ENCODE peak calls at places on chromosome 18, in nine cellular contexts. One of them, this sample, is unnamed.

GRCh38 chr18:433297-433696 is 67.2 kb downstream of the COLEC12 start:
- DNase-seq in Right ventricle myocardium superior: no peak
- DNase-seq in activated T-cell treated with anti-CD3 and anti-CD28 coated beads for 1 hour: no peak
- DNase-seq in erythroblast: no peak
- DNase-seq in nucleus accumbens: no peak
- DNase-seq in stimulated activated CD4-positive, alpha-beta T cell treated with anti-CD3 and anti-CD28 coated beads, Interleukin-12 subunit alpha, Interleukin-12 subunit beta, amount 100 ng/mL, for 24 hours: no peak
- DNase-seq in NCI-H1930: no peak
- DNase-seq in T-helper 2 cell: no peak
- DNase-seq in NCI-H1092 treated with DMSO at 0.1 percent for 48 hours: no peak
- DNase-seq in this sample: no peak

GRCh38 chr18:49723648-49724180 is 89.6 kb downstream of the ACAA2 start:
- DNase-seq in Right ventricle myocardium superior: no peak
- DNase-seq in activated T-cell treated with anti-CD3 and anti-CD28 coated beads for 1 hour: no peak
- DNase-seq in erythroblast: no peak
- DNase-seq in nucleus accumbens: no peak
- DNase-seq in stimulated activated CD4-positive, alpha-beta T cell treated with anti-CD3 and anti-CD28 coated beads, Interleukin-12 subunit alpha, Interleukin-12 subunit beta, amount 100 ng/mL, for 24 hours: no peak
- DNase-seq in NCI-H1930: no peak
- DNase-seq in T-helper 2 cell: no peak
- DNase-seq in NCI-H1092 treated with DMSO at 0.1 percent for 48 hours: no peak
- DNase-seq in this sample: no peak

GRCh38 chr18:32759768-32760167 is 13.1 kb downstream of the KLHL14 start:
- DNase-seq in Right ventricle myocardium superior: no peak
- DNase-seq in activated T-cell treated with anti-CD3 and anti-CD28 coated beads for 1 hour: no peak
- DNase-seq in erythroblast: no peak
- DNase-seq in nucleus accumbens: no peak
- DNase-seq in stimulated activated CD4-positive, alpha-beta T cell treated with anti-CD3 and anti-CD28 coated beads, Interleukin-12 subunit alpha, Interleukin-12 subunit beta, amount 100 ng/mL, for 24 hours: no peak
- DNase-seq in NCI-H1930: no peak
- DNase-seq in T-helper 2 cell: no peak
- DNase-seq in NCI-H1092 treated with DMSO at 0.1 percent for 48 hours: no peak
- DNase-seq in this sample: no peak

GRCh38 chr18:52546686-52547346 is 206.8 kb downstream of the DCC start:
- DNase-seq in Right ventricle myocardium superior: no peak
- DNase-seq in activated T-cell treated with anti-CD3 and anti-CD28 coated beads for 1 hour: no peak
- DNase-seq in erythroblast: no peak
- DNase-seq in nucleus accumbens: no peak
- DNase-seq in stimulated activated CD4-positive, alpha-beta T cell treated with anti-CD3 and anti-CD28 coated beads, Interleukin-12 subunit alpha, Interleukin-12 subunit beta, amount 100 ng/mL, for 24 hours: no peak
- DNase-seq in NCI-H1930: no peak
- DNase-seq in T-helper 2 cell: no peak
- DNase-seq in NCI-H1092 treated with DMSO at 0.1 percent for 48 hours: no peak
- DNase-seq in this sample: no peak

GRCh38 chr18:8121091-8121490 is 488.1 kb upstream of the RAB12 start:
- DNase-seq in Right ventricle myocardium superior: no peak
- DNase-seq in activated T-cell treated with anti-CD3 and anti-CD28 coated beads for 1 hour: no peak
- DNase-seq in erythroblast: no peak
- DNase-seq in nucleus accumbens: no peak
- DNase-seq in stimulated activated CD4-positive, alpha-beta T cell treated with anti-CD3 and anti-CD28 coated beads, Interleukin-12 subunit alpha, Interleukin-12 subunit beta, amount 100 ng/mL, for 24 hours: no peak
- DNase-seq in NCI-H1930: no peak
- DNase-seq in T-helper 2 cell: no peak
- DNase-seq in NCI-H1092 treated with DMSO at 0.1 percent for 48 hours: no peak
- DNase-seq in this sample: no peak

GRCh38 chr18:62001396-62001795 is 108.6 kb upstream of the RNF152 start:
- DNase-seq in Right ventricle myocardium superior: no peak
- DNase-seq in activated T-cell treated with anti-CD3 and anti-CD28 coated beads for 1 hour: no peak
- DNase-seq in erythroblast: no peak
- DNase-seq in nucleus accumbens: no peak
- DNase-seq in stimulated activated CD4-positive, alpha-beta T cell treated with anti-CD3 and anti-CD28 coated beads, Interleukin-12 subunit alpha, Interleukin-12 subunit beta, amount 100 ng/mL, for 24 hours: no peak
- DNase-seq in NCI-H1930: no peak
- DNase-seq in T-helper 2 cell: no peak
- DNase-seq in NCI-H1092 treated with DMSO at 0.1 percent for 48 hours: no peak
- DNase-seq in this sample: no peak

GRCh38 chr18:24964213-24964612 is 387.8 kb downstream of the ZNF521 start:
- DNase-seq in Right ventricle myocardium superior: no peak
- DNase-seq in activated T-cell treated with anti-CD3 and anti-CD28 coated beads for 1 hour: no peak
- DNase-seq in erythroblast: peak; percentile 50
- DNase-seq in nucleus accumbens: no peak
- DNase-seq in stimulated activated CD4-positive, alpha-beta T cell treated with anti-CD3 and anti-CD28 coated beads, Interleukin-12 subunit alpha, Interleukin-12 subunit beta, amount 100 ng/mL, for 24 hours: no peak
- DNase-seq in NCI-H1930: no peak
- DNase-seq in T-helper 2 cell: no peak
- DNase-seq in NCI-H1092 treated with DMSO at 0.1 percent for 48 hours: no peak
- DNase-seq in this sample: no peak

GRCh38 chr18:12868576-12868975 is 15.5 kb downstream of the PTPN2 start:
- DNase-seq in Right ventricle myocardium superior: no peak
- DNase-seq in activated T-cell treated with anti-CD3 and anti-CD28 coated beads for 1 hour: no peak
- DNase-seq in erythroblast: no peak
- DNase-seq in nucleus accumbens: no peak
- DNase-seq in stimulated activated CD4-positive, alpha-beta T cell treated with anti-CD3 and anti-CD28 coated beads, Interleukin-12 subunit alpha, Interleukin-12 subunit beta, amount 100 ng/mL, for 24 hours: no peak
- DNase-seq in NCI-H1930: no peak
- DNase-seq in T-helper 2 cell: no peak
- DNase-seq in NCI-H1092 treated with DMSO at 0.1 percent for 48 hours: no peak
- DNase-seq in this sample: no peak

GRCh38 chr18:36942264-36942663 is 113.3 kb downstream of the KIAA1328 start:
- DNase-seq in Right ventricle myocardium superior: no peak
- DNase-seq in activated T-cell treated with anti-CD3 and anti-CD28 coated beads for 1 hour: no peak
- DNase-seq in erythroblast: peak; percentile 80
- DNase-seq in nucleus accumbens: no peak
- DNase-seq in stimulated activated CD4-positive, alpha-beta T cell treated with anti-CD3 and anti-CD28 coated beads, Interleukin-12 subunit alpha, Interleukin-12 subunit beta, amount 100 ng/mL, for 24 hours: no peak
- DNase-seq in NCI-H1930: no peak
- DNase-seq in T-helper 2 cell: no peak
- DNase-seq in NCI-H1092 treated with DMSO at 0.1 percent for 48 hours: no peak
- DNase-seq in this sample: no peak

GRCh38 chr18:26941608-26942007 is 76.1 kb upstream of the AQP4 start:
- DNase-seq in Right ventricle myocardium superior: no peak
- DNase-seq in activated T-cell treated with anti-CD3 and anti-CD28 coated beads for 1 hour: no peak
- DNase-seq in erythroblast: no peak
- DNase-seq in nucleus accumbens: peak; percentile 6
- DNase-seq in stimulated activated CD4-positive, alpha-beta T cell treated with anti-CD3 and anti-CD28 coated beads, Interleukin-12 subunit alpha, Interleukin-12 subunit beta, amount 100 ng/mL, for 24 hours: no peak
- DNase-seq in NCI-H1930: no peak
- DNase-seq in T-helper 2 cell: no peak
- DNase-seq in NCI-H1092 treated with DMSO at 0.1 percent for 48 hours: no peak
- DNase-seq in this sample: no peak

GRCh38 chr18:50298443-50299284 is 11.2 kb upstream of the CXXC1 start:
- DNase-seq in Right ventricle myocardium superior: no peak
- DNase-seq in activated T-cell treated with anti-CD3 and anti-CD28 coated beads for 1 hour: no peak
- DNase-seq in erythroblast: no peak
- DNase-seq in nucleus accumbens: no peak
- DNase-seq in stimulated activated CD4-positive, alpha-beta T cell treated with anti-CD3 and anti-CD28 coated beads, Interleukin-12 subunit alpha, Interleukin-12 subunit beta, amount 100 ng/mL, for 24 hours: no peak
- DNase-seq in NCI-H1930: no peak
- DNase-seq in T-helper 2 cell: no peak
- DNase-seq in NCI-H1092 treated with DMSO at 0.1 percent for 48 hours: no peak
- DNase-seq in this sample: no peak

GRCh38 chr18:33583901-33584300 is 5.9 kb downstream of the ASXL3 start:
- DNase-seq in Right ventricle myocardium superior: no peak
- DNase-seq in activated T-cell treated with anti-CD3 and anti-CD28 coated beads for 1 hour: no peak
- DNase-seq in erythroblast: no peak
- DNase-seq in nucleus accumbens: no peak
- DNase-seq in stimulated activated CD4-positive, alpha-beta T cell treated with anti-CD3 and anti-CD28 coated beads, Interleukin-12 subunit alpha, Interleukin-12 subunit beta, amount 100 ng/mL, for 24 hours: no peak
- DNase-seq in NCI-H1930: no peak
- DNase-seq in T-helper 2 cell: no peak
- DNase-seq in NCI-H1092 treated with DMSO at 0.1 percent for 48 hours: no peak
- DNase-seq in this sample: no peak

GRCh38 chr18:58247363-58247834 is 203.4 kb downstream of the NEDD4L start:
- DNase-seq in Right ventricle myocardium superior: no peak
- DNase-seq in activated T-cell treated with anti-CD3 and anti-CD28 coated beads for 1 hour: no peak
- DNase-seq in erythroblast: no peak
- DNase-seq in nucleus accumbens: no peak
- DNase-seq in stimulated activated CD4-positive, alpha-beta T cell treated with anti-CD3 and anti-CD28 coated beads, Interleukin-12 subunit alpha, Interleukin-12 subunit beta, amount 100 ng/mL, for 24 hours: no peak
- DNase-seq in NCI-H1930: no peak
- DNase-seq in T-helper 2 cell: no peak
- DNase-seq in NCI-H1092 treated with DMSO at 0.1 percent for 48 hours: peak; percentile 96
- DNase-seq in this sample: no peak

GRCh38 chr18:24157855-24158254 is 19.0 kb downstream of the CABYR start:
- DNase-seq in Right ventricle myocardium superior: no peak
- DNase-seq in activated T-cell treated with anti-CD3 and anti-CD28 coated beads for 1 hour: no peak
- DNase-seq in erythroblast: no peak
- DNase-seq in nucleus accumbens: no peak
- DNase-seq in stimulated activated CD4-positive, alpha-beta T cell treated with anti-CD3 and anti-CD28 coated beads, Interleukin-12 subunit alpha, Interleukin-12 subunit beta, amount 100 ng/mL, for 24 hours: no peak
- DNase-seq in NCI-H1930: no peak
- DNase-seq in T-helper 2 cell: no peak
- DNase-seq in NCI-H1092 treated with DMSO at 0.1 percent for 48 hours: no peak
- DNase-seq in this sample: no peak

GRCh38 chr18:11393486-11393885 is 215.9 kb upstream of the SLC35G4 start:
- DNase-seq in Right ventricle myocardium superior: peak; percentile 66
- DNase-seq in activated T-cell treated with anti-CD3 and anti-CD28 coated beads for 1 hour: no peak
- DNase-seq in erythroblast: no peak
- DNase-seq in nucleus accumbens: no peak
- DNase-seq in stimulated activated CD4-positive, alpha-beta T cell treated with anti-CD3 and anti-CD28 coated beads, Interleukin-12 subunit alpha, Interleukin-12 subunit beta, amount 100 ng/mL, for 24 hours: no peak
- DNase-seq in NCI-H1930: no peak
- DNase-seq in T-helper 2 cell: no peak
- DNase-seq in NCI-H1092 treated with DMSO at 0.1 percent for 48 hours: no peak
- DNase-seq in this sample: no peak

GRCh38 chr18:46283895-46284295 is 179.7 kb downstream of the HAUS1 start:
- DNase-seq in Right ventricle myocardium superior: no peak
- DNase-seq in activated T-cell treated with anti-CD3 and anti-CD28 coated beads for 1 hour: no peak
- DNase-seq in erythroblast: no peak
- DNase-seq in nucleus accumbens: no peak
- DNase-seq in stimulated activated CD4-positive, alpha-beta T cell treated with anti-CD3 and anti-CD28 coated beads, Interleukin-12 subunit alpha, Interleukin-12 subunit beta, amount 100 ng/mL, for 24 hours: no peak
- DNase-seq in NCI-H1930: no peak
- DNase-seq in T-helper 2 cell: no peak
- DNase-seq in NCI-H1092 treated with DMSO at 0.1 percent for 48 hours: peak; percentile 80
- DNase-seq in this sample: no peak

GRCh38 chr18:29840101-29840500 is 1202.4 kb downstream of the DSC3 start:
- DNase-seq in Right ventricle myocardium superior: no peak
- DNase-seq in activated T-cell treated with anti-CD3 and anti-CD28 coated beads for 1 hour: no peak
- DNase-seq in erythroblast: no peak
- DNase-seq in nucleus accumbens: no peak
- DNase-seq in stimulated activated CD4-positive, alpha-beta T cell treated with anti-CD3 and anti-CD28 coated beads, Interleukin-12 subunit alpha, Interleukin-12 subunit beta, amount 100 ng/mL, for 24 hours: no peak
- DNase-seq in NCI-H1930: no peak
- DNase-seq in T-helper 2 cell: no peak
- DNase-seq in NCI-H1092 treated with DMSO at 0.1 percent for 48 hours: no peak
- DNase-seq in this sample: no peak

GRCh38 chr18:5295231-5295920 is at the start of gene ZBTB14:
- DNase-seq in Right ventricle myocardium superior: peak; percentile 80
- DNase-seq in activated T-cell treated with anti-CD3 and anti-CD28 coated beads for 1 hour: peak; percentile 49
- DNase-seq in erythroblast: peak; percentile 89
- DNase-seq in nucleus accumbens: no peak
- DNase-seq in stimulated activated CD4-positive, alpha-beta T cell treated with anti-CD3 and anti-CD28 coated beads, Interleukin-12 subunit alpha, Interleukin-12 subunit beta, amount 100 ng/mL, for 24 hours: peak; percentile 30
- DNase-seq in NCI-H1930: peak; percentile 47
- DNase-seq in T-helper 2 cell: peak; percentile 66
- DNase-seq in NCI-H1092 treated with DMSO at 0.1 percent for 48 hours: peak; percentile 34
- DNase-seq in this sample: peak; percentile 39